ENCODE peak calls at places on chromosomes 16 and 17, in eight cellular contexts. X is activated naive CD8-positive, alpha-beta T cell treated with anti-CD3 and anti-CD28 coated beads, Interleukin-2, amount 50 U/mL, for 24 hours; P is smooth muscle cell of the brain vasculature; K is stimulated activated naive B cell treated with anti-CD40 and anti-IgM and Interleukin-4, amounts not matched to agents 10 μg/mL and 1 μg/mL and 100 μg/mL, for 72 hours; N is NCI-H2081 treated with DMSO at 0.1 percent for 48 hours; L is GM13976; G is AG04450; O is HFF-Myc. A is an unnamed sample.

GRCh38 chr17:79077587-79077986 is 3.0 kb downstream of the ENGASE start:
- DNase-seq in G (no peak), N (no peak), K (no peak), L (no peak), P (no peak), X (no peak), O (no peak), A (no peak)

GRCh38 chr17:6505425-6506142 is 50.8 kb downstream of the PITPNM3 start:
- DNase-seq in P (no peak), N (no peak), O (no peak), K (no peak), L (no peak), X (no peak), G (no peak), A (no peak)

GRCh38 chr17:36825956-36826350 is 111.3 kb upstream of the LHX1 start:
- DNase-seq in G (no peak), L (no peak), X (no peak), N (no peak), O (no peak), P (no peak), K (no peak), A (no peak)

GRCh38 chr17:13518271-13519000 is 83.3 kb downstream of the HS3ST3A1 start:
- DNase-seq in X (no peak), K (no peak), P (no peak), O (peak; percentile 25), G (peak; percentile 82), L (no peak), N (no peak), A (no peak)

GRCh38 chr17:38874505-38875419 is 4.9 kb downstream of the LASP1 start:
- DNase-seq in K (no peak), O (no peak), G (no peak), N (no peak), L (no peak), P (no peak), X (no peak), A (no peak)

GRCh38 chr16:49615606-49616005 is 240.3 kb downstream of the ZNF423 start:
- DNase-seq in X (no peak), G (no peak), P (no peak), O (no peak), K (no peak), L (no peak), N (no peak), A (no peak)

GRCh38 chr16:49276646-49277385 is 4.8 kb downstream of the CBLN1 start:
- DNase-seq in L (peak; percentile 24), N (no peak), G (no peak), K (no peak), O (no peak), X (no peak), P (no peak), A (no peak)

GRCh38 chr17:71337903-71338302 is 782.9 kb upstream of the SOX9 start:
- DNase-seq in L (no peak), N (no peak), G (no peak), K (no peak), P (no peak), X (no peak), O (no peak), A (peak; percentile 21)

GRCh38 chr17:4161179-4161559 is 18.2 kb downstream of the CYB5D2 start:
- DNase-seq in O (peak; percentile 75), L (no peak), X (no peak), N (no peak), P (peak; percentile 79), G (peak; percentile 72), K (no peak), A (peak; percentile 93)

GRCh38 chr16:77993111-77993571 is 29.2 kb upstream of the CLEC3A start:
- DNase-seq in O (peak; percentile 26), N (no peak), K (no peak), X (no peak), L (no peak), G (peak; percentile 18), P (no peak), A (no peak)

GRCh38 chr17:73432624-73433190 is 120.9 kb upstream of the CDC42EP4 start:
- DNase-seq in N (no peak), K (no peak), G (no peak), O (no peak), L (no peak), X (no peak), P (no peak), A (no peak)

GRCh38 chr17:14125518-14126125 is 56.3 kb downstream of the COX10 start:
- DNase-seq in N (no peak), P (no peak), X (no peak), G (no peak), K (no peak), O (no peak), L (no peak), A (no peak)

GRCh38 chr16:30028438-30029093 is 2.5 kb downstream of the TLCD3B start:
- DNase-seq in L (no peak), X (no peak), K (no peak), O (no peak), N (no peak), G (no peak), P (no peak), A (no peak)

GRCh38 chr17:72417627-72418026 is 296.8 kb downstream of the SOX9 start:
- DNase-seq in N (no peak), K (no peak), X (no peak), G (no peak), P (no peak), O (no peak), L (no peak), A (no peak)

GRCh38 chr17:35972535-35972934 is 8.8 kb downstream of the CCL16 start:
- DNase-seq in K (no peak), X (no peak), L (no peak), G (no peak), N (no peak), P (no peak), O (no peak), A (no peak)

GRCh38 chr17:73371285-73371684 is 59.5 kb upstream of the CDC42EP4 start:
- DNase-seq in O (peak; percentile 37), X (no peak), P (no peak), L (no peak), G (peak; percentile 73), N (no peak), K (no peak), A (peak; percentile 72)

GRCh38 chr17:17714879-17715278 is 33.6 kb downstream of the RAI1 start:
- DNase-seq in L (no peak), K (no peak), P (no peak), G (no peak), O (no peak), N (no peak), X (no peak), A (no peak)

GRCh38 chr16:2719328-2720062 is 529 bp downstream of the PRSS27 start:
- DNase-seq in G (no peak), N (no peak), P (no peak), L (no peak), X (no peak), K (no peak), O (no peak), A (no peak)

GRCh38 chr17:76260220-76260619 is 4.9 kb upstream of the UBALD2 start:
- DNase-seq in X (no peak), L (no peak), G (no peak), P (no peak), N (no peak), O (no peak), K (no peak), A (no peak)

GRCh38 chr17:51275381-51275780 is 15.0 kb downstream of the UTP18 start:
- DNase-seq in P (no peak), K (no peak), O (no peak), N (no peak), X (no peak), L (no peak), G (no peak), A (no peak)

GRCh38 chr16:85441189-85441889 is 171.8 kb upstream of the GSE1 start:
- DNase-seq in X (no peak), K (no peak), P (no peak), G (no peak), N (no peak), L (no peak), O (no peak), A (no peak)